ENCODE peak calls at places on chromosome 19, in four cellular contexts. A is thoracic aorta; G is activated CD4-positive, CD25-positive, alpha-beta regulatory T cell treated with anti-CD3 and anti-CD28 coated beads, Interleukin-2, amount 50 U/mL, for 16 hours; S is fibroblast of the aortic adventitia. T is an unnamed sample.

GRCh38 chr19:39400997-39401548 is 5.6 kb upstream of the ZFP36 start:
- DNase-seq in A (no peak), G (no peak), S (no peak), T (no peak)

GRCh38 chr19:40799558-40800338 is 757 bp downstream of the EGLN2 start:
- DNase-seq in A (no peak), G (no peak), S (no peak), T (no peak)

GRCh38 chr19:10866495-10866894 is 4.9 kb upstream of the CARM1 start:
- DNase-seq in A (no peak), G (no peak), S (no peak), T (no peak)

GRCh38 chr19:50030937-50031336 is 5.1 kb downstream of the ZNF473 start:
- DNase-seq in A (no peak), G (no peak), S (no peak), T (no peak)

GRCh38 chr19:44617481-44617880 is 4.1 kb downstream of the IGSF23 start:
- DNase-seq in A (no peak), G (no peak), S (no peak), T (no peak)

GRCh38 chr19:52640916-52641315 is 2.8 kb upstream of the ZNF83 start:
- DNase-seq in A (no peak), G (no peak), S (no peak), T (no peak)

GRCh38 chr19:53906211-53907192 is 2.6 kb upstream of the CACNG7 start:
- DNase-seq in A (no peak), G (peak; percentile 34), S (peak; percentile 23), T (peak; percentile 6)

GRCh38 chr19:54190942-54191670 is at the start of gene TSEN34:
- DNase-seq in A (no peak), G (peak; percentile 73), S (no peak), T (peak; percentile 69)

GRCh38 chr19:40611096-40611495 is 9.9 kb downstream of the LTBP4 start:
- DNase-seq in A (no peak), G (no peak), S (no peak), T (no peak)

GRCh38 chr19:1813197-1813836 is 1.2 kb upstream of the ATP8B3 start:
- DNase-seq in A (no peak), G (no peak), S (no peak), T (no peak)

GRCh38 chr19:1523412-1524205 is at the start of gene PLK5:
- DNase-seq in A (no peak), G (no peak), S (no peak), T (no peak)

GRCh38 chr19:5615756-5616327 is 6.7 kb downstream of the SAFB2 start:
- DNase-seq in A (no peak), G (no peak), S (no peak), T (no peak)

GRCh38 chr19:3287814-3288213 is 63.4 kb downstream of the CELF5 start:
- DNase-seq in A (no peak), G (no peak), S (no peak), T (no peak)

GRCh38 chr19:2045501-2046045 is 5.5 kb downstream of the MKNK2 start:
- DNase-seq in A (no peak), G (no peak), S (no peak), T (no peak)

GRCh38 chr19:40392894-40393517 is 3.0 kb upstream of the HIPK4 start:
- DNase-seq in A (no peak), G (no peak), S (no peak), T (no peak)

GRCh38 chr19:38650911-38651584 is 3.6 kb downstream of the ACTN4 start:
- DNase-seq in A (no peak), G (no peak), S (peak; percentile 99), T (no peak)

GRCh38 chr19:56765107-56765506 is 75.4 kb downstream of the PEG3 start:
- DNase-seq in A (no peak), G (no peak), S (no peak), T (no peak)

GRCh38 chr19:56918682-56919307 is 78.3 kb upstream of the PEG3 start:
- DNase-seq in A (no peak), G (no peak), S (no peak), T (no peak)

GRCh38 chr19:1154731-1155351 is 19.2 kb downstream of the SBNO2 start:
- DNase-seq in A (peak; percentile 80), G (no peak), S (peak; percentile 92), T (no peak)

GRCh38 chr19:18208098-18208951 is 4.5 kb upstream of the RAB3A start:
- DNase-seq in A (no peak), G (peak; percentile 24), S (peak; percentile 96), T (peak; percentile 18)

GRCh38 chr19:17703823-17704463 is 15.3 kb upstream of the MAP1S start:
- DNase-seq in A (no peak), G (peak; percentile 43), S (peak; percentile 45), T (peak; percentile 60)

GRCh38 chr19:42295831-42296525 is 6.0 kb upstream of the PRR19 start:
- DNase-seq in A (no peak), G (peak; percentile 84), S (peak; percentile 58), T (peak; percentile 51)

GRCh38 chr19:33795370-33796163 is 1.1 kb upstream of the KCTD15 start:
- DNase-seq in A (no peak), G (no peak), S (peak; percentile 77), T (peak; percentile 81)

GRCh38 chr19:17457621-17458020 is 3.1 kb downstream of the NXNL1 start:
- DNase-seq in A (no peak), G (no peak), S (no peak), T (no peak)

GRCh38 chr19:33758541-33759013 is 38.1 kb upstream of the KCTD15 start:
- DNase-seq in A (no peak), G (no peak), S (no peak), T (no peak)

GRCh38 chr19:3397266-3398022 is 31.1 kb downstream of the NFIC start:
- DNase-seq in A (no peak), G (no peak), S (no peak), T (no peak)

T was measured in Kasumi-1.